ENCODE peak calls at places on chromosomes 4 and X, in four cellular contexts. One of them, this sample, is unnamed.

GRCh38 chr4:89307446-89308160 is at the start of gene GPRIN3:
- DNase-seq in activated B cell treated with CpG ODN at 0.5 μM for 24 hours: peak; percentile 59
- DNase-seq in HFFc6: no peak
- DNase-seq in K562: no peak
- DNase-seq in this sample: peak; percentile 57

GRCh38 chr4:23811045-23811620 is 78.7 kb downstream of the PPARGC1A start:
- DNase-seq in activated B cell treated with CpG ODN at 0.5 μM for 24 hours: no peak
- DNase-seq in HFFc6: no peak
- DNase-seq in K562: no peak
- DNase-seq in this sample: no peak

GRCh38 chr4:147362868-147363440 is 117.9 kb upstream of the EDNRA start:
- DNase-seq in activated B cell treated with CpG ODN at 0.5 μM for 24 hours: no peak
- DNase-seq in HFFc6: no peak
- DNase-seq in K562: no peak
- DNase-seq in this sample: no peak

GRCh38 chrX:125289209-125289608 is 30.5 kb upstream of the TEX13C start:
- DNase-seq in activated B cell treated with CpG ODN at 0.5 μM for 24 hours: no peak
- DNase-seq in HFFc6: no peak
- DNase-seq in K562: no peak
- DNase-seq in this sample: no peak

GRCh38 chr4:36020351-36020750 is 224.0 kb downstream of the ARAP2 start:
- DNase-seq in activated B cell treated with CpG ODN at 0.5 μM for 24 hours: no peak
- DNase-seq in HFFc6: no peak
- DNase-seq in K562: no peak
- DNase-seq in this sample: no peak

GRCh38 chr4:150501019-150501727 is 80.8 kb upstream of the MAB21L2 start:
- DNase-seq in activated B cell treated with CpG ODN at 0.5 μM for 24 hours: no peak
- DNase-seq in HFFc6: peak; percentile 82
- DNase-seq in K562: no peak
- DNase-seq in this sample: no peak

GRCh38 chr4:188437535-188437934 is 298.3 kb downstream of the TRIML1 start:
- DNase-seq in activated B cell treated with CpG ODN at 0.5 μM for 24 hours: no peak
- DNase-seq in HFFc6: no peak
- DNase-seq in K562: no peak
- DNase-seq in this sample: no peak

GRCh38 chr4:1192091-1192492 is 19.7 kb upstream of the SPON2 start:
- DNase-seq in activated B cell treated with CpG ODN at 0.5 μM for 24 hours: no peak
- DNase-seq in HFFc6: peak; percentile 94
- DNase-seq in K562: peak; percentile 46
- DNase-seq in this sample: no peak

GRCh38 chr4:55030606-55031005 is 94.8 kb downstream of the KDR start:
- DNase-seq in activated B cell treated with CpG ODN at 0.5 μM for 24 hours: no peak
- DNase-seq in HFFc6: no peak
- DNase-seq in K562: no peak
- DNase-seq in this sample: no peak

GRCh38 chr4:20356565-20356964 is 104.9 kb downstream of the SLIT2 start:
- DNase-seq in activated B cell treated with CpG ODN at 0.5 μM for 24 hours: no peak
- DNase-seq in HFFc6: no peak
- DNase-seq in K562: no peak
- DNase-seq in this sample: no peak

GRCh38 chr4:75733369-75733768 is 9.0 kb downstream of the USO1 start:
- DNase-seq in activated B cell treated with CpG ODN at 0.5 μM for 24 hours: no peak
- DNase-seq in HFFc6: peak; percentile 42
- DNase-seq in K562: no peak
- DNase-seq in this sample: no peak

GRCh38 chr4:42655921-42656735 is 777 bp downstream of the ATP8A1 start:
- DNase-seq in activated B cell treated with CpG ODN at 0.5 μM for 24 hours: peak; percentile 57
- DNase-seq in HFFc6: no peak
- DNase-seq in K562: no peak
- DNase-seq in this sample: peak; percentile 43

GRCh38 chr4:87589531-87589930 is 18.8 kb upstream of the DSPP start:
- DNase-seq in activated B cell treated with CpG ODN at 0.5 μM for 24 hours: no peak
- DNase-seq in HFFc6: peak; percentile 90
- DNase-seq in K562: no peak
- DNase-seq in this sample: no peak

GRCh38 chr4:146269228-146269653 is 54.9 kb downstream of the REELD1 start:
- DNase-seq in activated B cell treated with CpG ODN at 0.5 μM for 24 hours: no peak
- DNase-seq in HFFc6: no peak
- DNase-seq in K562: no peak
- DNase-seq in this sample: no peak

GRCh38 chr4:107600456-107600855 is 119.6 kb downstream of the PAPSS1 start:
- DNase-seq in activated B cell treated with CpG ODN at 0.5 μM for 24 hours: no peak
- DNase-seq in HFFc6: peak; percentile 41
- DNase-seq in K562: no peak
- DNase-seq in this sample: no peak

GRCh38 chr4:83093060-83093640 is 21.4 kb downstream of the PLAC8 start:
- DNase-seq in activated B cell treated with CpG ODN at 0.5 μM for 24 hours: no peak
- DNase-seq in HFFc6: no peak
- DNase-seq in K562: peak; percentile 17
- DNase-seq in this sample: no peak

GRCh38 chrX:149060921-149061320 is 444.2 kb downstream of the IDS start:
- DNase-seq in activated B cell treated with CpG ODN at 0.5 μM for 24 hours: no peak
- DNase-seq in HFFc6: no peak
- DNase-seq in K562: no peak
- DNase-seq in this sample: no peak

GRCh38 chr4:133112641-133113040 is 36.5 kb upstream of the PCDH10 start:
- DNase-seq in activated B cell treated with CpG ODN at 0.5 μM for 24 hours: no peak
- DNase-seq in HFFc6: no peak
- DNase-seq in K562: no peak
- DNase-seq in this sample: no peak

GRCh38 chr4:75432683-75433082 is 81.5 kb downstream of the RCHY1 start:
- DNase-seq in activated B cell treated with CpG ODN at 0.5 μM for 24 hours: no peak
- DNase-seq in HFFc6: peak; percentile 10
- DNase-seq in K562: peak; percentile 54
- DNase-seq in this sample: peak; percentile 12

GRCh38 chr4:151743894-151744293 is 16.9 kb downstream of the GATB start:
- DNase-seq in activated B cell treated with CpG ODN at 0.5 μM for 24 hours: no peak
- DNase-seq in HFFc6: no peak
- DNase-seq in K562: no peak
- DNase-seq in this sample: no peak

GRCh38 chr4:101254776-101255175 is 92.5 kb downstream of the PPP3CA start:
- DNase-seq in activated B cell treated with CpG ODN at 0.5 μM for 24 hours: no peak
- DNase-seq in HFFc6: no peak
- DNase-seq in K562: no peak
- DNase-seq in this sample: no peak

GRCh38 chr4:107800686-107801085 is 24.0 kb upstream of the SGMS2 start:
- DNase-seq in activated B cell treated with CpG ODN at 0.5 μM for 24 hours: no peak
- DNase-seq in HFFc6: no peak
- DNase-seq in K562: no peak
- DNase-seq in this sample: no peak

GRCh38 chr4:132991111-132991510 is 158.0 kb upstream of the PCDH10 start:
- DNase-seq in activated B cell treated with CpG ODN at 0.5 μM for 24 hours: no peak
- DNase-seq in HFFc6: no peak
- DNase-seq in K562: no peak
- DNase-seq in this sample: no peak

GRCh38 chr4:121113680-121114079 is 41.3 kb upstream of the NDNF start:
- DNase-seq in activated B cell treated with CpG ODN at 0.5 μM for 24 hours: no peak
- DNase-seq in HFFc6: no peak
- DNase-seq in K562: no peak
- DNase-seq in this sample: no peak

GRCh38 chr4:127601029-127601428 is 31.7 kb upstream of the INTU start:
- DNase-seq in activated B cell treated with CpG ODN at 0.5 μM for 24 hours: no peak
- DNase-seq in HFFc6: peak; percentile 17
- DNase-seq in K562: no peak
- DNase-seq in this sample: no peak

GRCh38 chr4:33837043-33837442 is 2407.3 kb downstream of the ARAP2 start:
- DNase-seq in activated B cell treated with CpG ODN at 0.5 μM for 24 hours: no peak
- DNase-seq in HFFc6: peak; percentile 80
- DNase-seq in K562: no peak
- DNase-seq in this sample: no peak

GRCh38 chr4:121599049-121599448 is 97.7 kb downstream of the ANXA5 start:
- DNase-seq in activated B cell treated with CpG ODN at 0.5 μM for 24 hours: no peak
- DNase-seq in HFFc6: no peak
- DNase-seq in K562: no peak
- DNase-seq in this sample: no peak

GRCh38 chr4:158159054-158159717 is 13.6 kb downstream of the GASK1B start:
- DNase-seq in activated B cell treated with CpG ODN at 0.5 μM for 24 hours: no peak
- DNase-seq in HFFc6: no peak
- DNase-seq in K562: no peak
- DNase-seq in this sample: no peak

GRCh38 chr4:37601527-37601926 is 84.6 kb downstream of the RELL1 start:
- DNase-seq in activated B cell treated with CpG ODN at 0.5 μM for 24 hours: no peak
- DNase-seq in HFFc6: peak; percentile 43
- DNase-seq in K562: no peak
- DNase-seq in this sample: no peak

GRCh38 chr4:103626296-103626695 is 93.5 kb downstream of the TACR3 start:
- DNase-seq in activated B cell treated with CpG ODN at 0.5 μM for 24 hours: no peak
- DNase-seq in HFFc6: no peak
- DNase-seq in K562: no peak
- DNase-seq in this sample: no peak

GRCh38 chr4:169312690-169313422 is 42.1 kb upstream of the SH3RF1 start:
- DNase-seq in activated B cell treated with CpG ODN at 0.5 μM for 24 hours: no peak
- DNase-seq in HFFc6: no peak
- DNase-seq in K562: no peak
- DNase-seq in this sample: no peak

GRCh38 chrX:65509400-65509799 is 25.2 kb downstream of the LAS1L start:
- DNase-seq in activated B cell treated with CpG ODN at 0.5 μM for 24 hours: no peak
- DNase-seq in HFFc6: no peak
- DNase-seq in K562: no peak
- DNase-seq in this sample: no peak
- TF ChIP-seq CTCF in activated B cell treated with CpG ODN at 0.5 μM for 24 hours: no peak
- TF ChIP-seq CTCF in HFFc6: no peak
- TF ChIP-seq CTCF in K562: no peak
- TF ChIP-seq CTCF in this sample: no peak

GRCh38 chrX:114338870-114339269 is 245.0 kb upstream of the HTR2C start:
- DNase-seq in activated B cell treated with CpG ODN at 0.5 μM for 24 hours: no peak
- DNase-seq in HFFc6: no peak
- DNase-seq in K562: no peak
- DNase-seq in this sample: no peak

GRCh38 chrX:114344756-114345155 is 239.1 kb upstream of the HTR2C start:
- DNase-seq in activated B cell treated with CpG ODN at 0.5 μM for 24 hours: no peak
- DNase-seq in HFFc6: peak; percentile 15
- DNase-seq in K562: peak; percentile 25
- DNase-seq in this sample: no peak
- TF ChIP-seq CTCF in activated B cell treated with CpG ODN at 0.5 μM for 24 hours: no peak
- TF ChIP-seq CTCF in HFFc6: peak; percentile 74
- TF ChIP-seq CTCF in K562: peak; percentile 66
- TF ChIP-seq CTCF in this sample: peak; percentile 74

DNA sequence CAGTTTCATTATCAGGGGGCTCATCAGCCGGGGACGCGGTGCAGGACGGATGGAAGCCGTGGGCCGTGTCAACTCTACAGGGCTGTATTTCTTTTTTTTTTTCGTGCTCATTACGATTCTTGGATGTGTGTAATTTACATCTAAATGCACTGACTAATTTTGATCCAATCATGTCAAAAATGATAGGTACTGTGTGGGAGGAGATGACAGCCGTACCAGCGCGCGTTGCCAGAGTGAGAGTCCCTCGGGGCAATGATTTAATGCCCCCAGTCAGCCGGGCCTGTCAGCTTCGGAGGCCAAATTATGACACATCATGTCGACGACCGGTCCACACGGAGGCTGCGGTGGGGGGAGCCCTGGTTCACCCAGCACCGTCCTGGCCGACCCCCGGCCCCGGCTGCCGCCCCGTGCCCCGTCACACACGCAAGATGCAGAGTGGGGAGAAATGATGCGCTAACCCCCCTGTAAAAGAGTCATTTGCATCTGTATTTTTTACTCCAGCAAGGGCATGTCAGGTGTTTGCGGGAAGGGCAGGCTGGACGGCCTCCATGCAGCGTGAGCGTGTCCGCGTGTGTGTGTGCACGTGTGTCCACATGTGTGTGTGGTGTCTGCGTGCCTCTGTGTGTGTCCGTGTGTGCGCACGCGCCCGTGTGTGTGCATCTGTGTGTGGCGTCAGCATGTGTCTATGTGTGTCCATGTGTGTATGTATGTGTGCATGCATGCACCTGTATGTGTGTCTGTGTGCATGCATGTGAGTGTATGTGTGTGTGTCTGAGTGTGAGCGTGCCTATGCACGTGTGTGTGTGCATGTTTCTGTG is 74.3 kb upstream of the PPP2R3B start:
- DNase-seq in activated B cell treated with CpG ODN at 0.5 μM for 24 hours: no peak
- DNase-seq in HFFc6: no peak
- DNase-seq in K562: no peak
- DNase-seq in this sample: no peak
- TF ChIP-seq CTCF in activated B cell treated with CpG ODN at 0.5 μM for 24 hours: no peak
- TF ChIP-seq CTCF in HFFc6: no peak
- TF ChIP-seq CTCF in K562: no peak
- TF ChIP-seq CTCF in this sample: no peak

DNA sequence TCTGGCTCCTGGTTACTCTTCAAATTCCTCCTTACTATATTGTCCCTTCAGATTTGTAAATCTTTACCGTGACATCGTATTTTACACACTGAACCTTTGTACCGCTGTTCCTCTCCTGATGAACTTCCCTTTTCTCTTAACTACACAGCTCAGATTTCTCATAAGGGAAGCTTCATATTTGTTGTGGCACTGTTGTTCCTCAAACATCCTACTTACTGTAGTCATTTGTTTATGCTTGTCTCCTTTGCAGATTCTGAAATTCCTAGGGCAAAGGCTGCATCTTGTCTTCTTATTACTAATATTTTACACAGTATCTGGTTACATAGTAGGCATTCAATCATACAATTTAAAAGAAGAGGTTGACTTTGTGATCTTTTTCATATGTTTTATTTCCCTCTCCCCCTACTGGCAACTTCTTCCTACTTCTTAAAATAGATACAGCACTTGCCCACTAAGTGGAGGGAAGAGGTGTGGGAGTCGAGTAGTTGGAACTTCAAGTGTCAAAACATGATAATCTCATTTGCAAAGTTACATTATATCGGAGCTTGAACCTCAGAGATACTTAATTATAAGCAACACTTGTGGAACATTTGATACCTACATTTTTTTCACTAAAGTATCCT is 50.0 kb downstream of the TET2 start:
- DNase-seq in activated B cell treated with CpG ODN at 0.5 μM for 24 hours: no peak
- DNase-seq in HFFc6: no peak
- DNase-seq in K562: peak; percentile 18
- DNase-seq in this sample: no peak
- TF ChIP-seq CTCF in activated B cell treated with CpG ODN at 0.5 μM for 24 hours: no peak
- TF ChIP-seq CTCF in HFFc6: peak; percentile 65
- TF ChIP-seq CTCF in K562: no peak
- TF ChIP-seq CTCF in this sample: no peak

GRCh38 chrX:120136128-120136527 is 20.4 kb upstream of the RHOXF1 start:
- DNase-seq in activated B cell treated with CpG ODN at 0.5 μM for 24 hours: no peak
- DNase-seq in HFFc6: no peak
- DNase-seq in K562: no peak
- DNase-seq in this sample: no peak

GRCh38 chrX:120140293-120140981 is 18.0 kb upstream of the RHOXF2 start:
- DNase-seq in activated B cell treated with CpG ODN at 0.5 μM for 24 hours: no peak
- DNase-seq in HFFc6: no peak
- DNase-seq in K562: no peak
- DNase-seq in this sample: no peak

DNA sequence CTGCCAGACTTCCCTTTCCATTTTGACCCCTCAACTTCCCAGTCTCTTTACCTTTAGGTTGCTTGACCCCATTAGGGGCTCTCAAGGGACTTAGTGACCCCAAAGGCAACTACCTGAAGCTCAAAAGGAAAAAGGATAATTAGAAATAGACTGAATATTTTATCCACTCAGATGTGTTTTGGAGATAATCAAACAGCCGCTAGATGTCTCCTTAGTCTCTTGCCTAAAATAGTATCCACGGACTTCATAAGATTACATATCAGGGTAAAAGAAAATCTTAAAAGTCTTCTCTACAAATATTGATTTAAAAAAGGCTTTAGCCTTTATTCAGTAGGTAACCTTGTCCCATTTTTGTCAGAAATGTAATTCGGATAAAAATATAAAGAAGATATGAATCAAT is 21.0 kb upstream of the RHOXF2 start:
- DNase-seq in activated B cell treated with CpG ODN at 0.5 μM for 24 hours: no peak
- DNase-seq in HFFc6: no peak
- DNase-seq in K562: no peak
- DNase-seq in this sample: no peak
- TF ChIP-seq CTCF in activated B cell treated with CpG ODN at 0.5 μM for 24 hours: no peak
- TF ChIP-seq CTCF in HFFc6: peak; percentile 24
- TF ChIP-seq CTCF in K562: no peak
- TF ChIP-seq CTCF in this sample: no peak

GRCh38 chrX:40637687-40638086 is 9.7 kb downstream of the CXorf38 start:
- DNase-seq in activated B cell treated with CpG ODN at 0.5 μM for 24 hours: no peak
- DNase-seq in HFFc6: no peak
- DNase-seq in K562: no peak
- DNase-seq in this sample: no peak
- TF ChIP-seq CTCF in activated B cell treated with CpG ODN at 0.5 μM for 24 hours: no peak
- TF ChIP-seq CTCF in HFFc6: no peak
- TF ChIP-seq CTCF in K562: no peak
- TF ChIP-seq CTCF in this sample: no peak